ENCODE peak calls at places on chromosomes 3 and 15, in ten cellular contexts. M is left cardiac atrium; Q is NCI-H510A; F is SHP77; E is naive thymus-derived CD8-positive, alpha-beta T cell; J is CD8-positive, alpha-beta T cell; D is GM13976; O is RPMI8226; G is caudate nucleus; K is left ventricle myocardium superior. T is an unnamed sample.

GRCh38 chr15:66679657-66680108 is 22.4 kb upstream of the SMAD6 start:
- DNase-seq in M (peak; percentile 71), Q (no peak), F (no peak), E (no peak), J (no peak), D (no peak), O (no peak), G (no peak), K (peak; percentile 76), T (peak; percentile 91)

GRCh38 chr3:142448424-142448823 is 587 bp upstream of the XRN1 start:
- DNase-seq in M (no peak), Q (no peak), F (no peak), E (no peak), J (no peak), D (no peak), O (no peak), G (no peak), K (no peak), T (no peak)

GRCh38 chr15:36608166-36608565 is 28.7 kb downstream of the CDIN1 start:
- DNase-seq in M (no peak), Q (no peak), F (no peak), E (no peak), J (no peak), D (no peak), O (no peak), G (no peak), K (no peak), T (no peak)

GRCh38 chr3:12155833-12156232 is 2.9 kb downstream of the TIMP4 start:
- DNase-seq in M (peak; percentile 35), Q (no peak), F (no peak), E (no peak), J (no peak), D (no peak), O (no peak), G (no peak), K (no peak), T (peak; percentile 84)

GRCh38 chr3:163655021-163655420 is 1423.3 kb downstream of the SI start:
- DNase-seq in M (no peak), Q (no peak), F (no peak), E (no peak), J (no peak), D (no peak), O (no peak), G (no peak), K (no peak), T (no peak)

GRCh38 chr3:12187448-12188327 is 29.0 kb upstream of the TIMP4 start:
- DNase-seq in M (peak; percentile 48), Q (no peak), F (no peak), E (no peak), J (no peak), D (peak; percentile 65), O (peak; percentile 79), G (no peak), K (peak; percentile 64), T (no peak)

GRCh38 chr3:140568842-140569520 is 108.9 kb upstream of the TRIM42 start:
- DNase-seq in M (peak; percentile 75), Q (no peak), F (no peak), E (no peak), J (no peak), D (no peak), O (no peak), G (peak; percentile 16), K (peak; percentile 86), T (no peak)

GRCh38 chr3:58994746-58995330 is 55.0 kb downstream of the CFAP20DC start:
- DNase-seq in M (no peak), Q (no peak), F (peak; percentile 63), E (no peak), J (no peak), D (peak; percentile 63), O (peak; percentile 49), G (no peak), K (no peak), T (peak; percentile 61)

GRCh38 chr3:129326591-129326990 is 47.9 kb downstream of the HMCES start:
- DNase-seq in M (no peak), Q (no peak), F (no peak), E (no peak), J (no peak), D (no peak), O (no peak), G (no peak), K (no peak), T (no peak)

GRCh38 chr3:145857956-145858355 is 303.0 kb downstream of the PLOD2 start:
- DNase-seq in M (no peak), Q (no peak), F (no peak), E (no peak), J (no peak), D (no peak), O (no peak), G (no peak), K (no peak), T (peak; percentile 11)

GRCh38 chr15:64275934-64276333 is 80.0 kb downstream of the CSNK1G1 start:
- DNase-seq in M (no peak), Q (no peak), F (no peak), E (no peak), J (no peak), D (peak; percentile 26), O (no peak), G (no peak), K (no peak), T (no peak)

GRCh38 chr3:11384074-11384473 is 111.9 kb downstream of the ATG7 start:
- DNase-seq in M (no peak), Q (no peak), F (no peak), E (no peak), J (no peak), D (no peak), O (no peak), G (no peak), K (no peak), T (no peak)

GRCh38 chr15:96408591-96409183 is 78.2 kb downstream of the NR2F2 start:
- DNase-seq in M (no peak), Q (no peak), F (no peak), E (no peak), J (no peak), D (no peak), O (no peak), G (no peak), K (no peak), T (no peak)

GRCh38 chr3:111732248-111732879 is 126.7 kb upstream of the PHLDB2 start:
- DNase-seq in M (no peak), Q (no peak), F (peak; percentile 57), E (no peak), J (no peak), D (no peak), O (no peak), G (no peak), K (no peak), T (no peak)

GRCh38 chr3:98519351-98519750 is 3.4 kb downstream of the CLDND1 start:
- DNase-seq in M (no peak), Q (no peak), F (no peak), E (no peak), J (no peak), D (no peak), O (no peak), G (no peak), K (no peak), T (no peak)

T was measured in cardiac muscle cell.